ENCODE peak calls at places on chromosomes 13 and 19, in seven cellular contexts. E is hepatic stellate cell; L is CD4-positive, alpha-beta T cell; F is stimulated activated CD4-positive, alpha-beta T cell treated with anti-CD3 and anti-CD28 coated beads, Interleukin-15, amount 100 ng/mL, for 48 hours; X is lung; D is neural crest cell; W is mesendoderm. R is an unnamed sample.

GRCh38 chr19:17125052-17125727 is 49.6 kb downstream of the MYO9B start:
- DNase-seq in W (no peak), L (no peak), E (peak; percentile 61), F (no peak), X (no peak), D (no peak), R (no peak)

GRCh38 chr13:46388308-46388707 is 1.3 kb upstream of the RUBCNL start:
- DNase-seq in X (no peak), L (no peak), D (no peak), E (no peak), F (no peak), W (no peak), R (no peak)

GRCh38 chr19:21398851-21399250 is 1.9 kb downstream of the ZNF493 start:
- DNase-seq in W (no peak), F (no peak), X (no peak), D (no peak), E (no peak), L (no peak), R (no peak)

GRCh38 chr13:112995395-112996091 is 26.5 kb downstream of the MCF2L start:
- DNase-seq in F (no peak), D (no peak), W (no peak), X (no peak), E (no peak), L (no peak), R (no peak)

GRCh38 chr13:45961468-45961867 is 91.1 kb downstream of the ZC3H13 start:
- DNase-seq in F (no peak), E (no peak), D (no peak), L (no peak), W (no peak), X (no peak), R (no peak)

GRCh38 chr13:94217370-94217769 is 262.1 kb downstream of the DCT start:
- DNase-seq in E (no peak), D (no peak), X (no peak), L (no peak), W (no peak), F (no peak), R (no peak)

GRCh38 chr19:44623080-44623479 is 9.7 kb downstream of the IGSF23 start:
- DNase-seq in X (no peak), E (peak; percentile 77), F (no peak), L (no peak), D (no peak), W (peak; percentile 42), R (no peak)

GRCh38 chr19:56637976-56638555 is 4.9 kb upstream of the SMIM17 start:
- DNase-seq in F (peak; percentile 18), D (peak; percentile 46), X (peak; percentile 43), L (no peak), W (peak; percentile 93), E (peak; percentile 31), R (peak; percentile 82)

GRCh38 chr19:8352134-8352827 is 9.2 kb upstream of the KANK3 start:
- DNase-seq in E (peak; percentile 57), L (no peak), W (peak; percentile 45), F (no peak), X (no peak), D (no peak), R (no peak)

GRCh38 chr13:73416093-73416492 is 357.3 kb downstream of the KLF5 start:
- DNase-seq in L (no peak), D (no peak), F (no peak), X (no peak), E (no peak), W (peak; percentile 40), R (no peak)

GRCh38 chr13:40047322-40047771 is 391.9 kb downstream of the COG6 start:
- DNase-seq in D (no peak), X (no peak), E (no peak), L (no peak), W (no peak), F (no peak), R (no peak)

GRCh38 chr19:14561832-14562351 is 10.0 kb downstream of the NDUFB7 start:
- DNase-seq in E (peak; percentile 59), F (no peak), L (no peak), W (peak; percentile 53), D (no peak), X (no peak), R (no peak)

GRCh38 chr19:41997851-41998229 is 3.8 kb upstream of the ATP1A3 start:
- DNase-seq in X (no peak), W (no peak), F (no peak), L (no peak), E (no peak), D (no peak), R (no peak)

GRCh38 chr19:41696402-41697197 is 8.5 kb upstream of the CEACAM7 start:
- DNase-seq in L (no peak), W (no peak), E (no peak), D (no peak), F (no peak), X (no peak), R (peak; percentile 21)

GRCh38 chr19:44003461-44004134 is 841 bp downstream of the ZNF230 start:
- DNase-seq in W (no peak), X (no peak), D (no peak), F (no peak), L (no peak), E (peak; percentile 6), R (no peak)

GRCh38 chr13:35736876-35737275 is 260.4 kb upstream of the MAB21L1 start:
- DNase-seq in E (no peak), L (no peak), W (no peak), F (no peak), X (no peak), D (no peak), R (no peak)

GRCh38 chr13:91986771-91987515 is 588.5 kb downstream of the GPC5 start:
- DNase-seq in W (peak; percentile 8), E (no peak), L (no peak), X (no peak), F (no peak), D (no peak), R (no peak)

GRCh38 chr13:110912651-110913051 is 2.2 kb downstream of the ANKRD10 start:
- DNase-seq in E (peak; percentile 26), W (peak; percentile 22), D (no peak), F (no peak), L (no peak), X (no peak), R (no peak)

GRCh38 chr13:26888632-26889031 is 128.0 kb upstream of the GPR12 start:
- DNase-seq in E (no peak), W (no peak), D (no peak), L (no peak), F (no peak), X (no peak), R (no peak)

GRCh38 chr13:95356916-95357315 is 55.7 kb upstream of the ABCC4 start:
- DNase-seq in L (no peak), D (no peak), W (no peak), F (no peak), E (no peak), X (no peak), R (peak; percentile 58)

GRCh38 chr19:8615813-8616596 is 5.5 kb upstream of the ADAMTS10 start:
- DNase-seq in X (peak; percentile 48), D (peak; percentile 75), F (peak; percentile 37), E (peak; percentile 77), L (peak; percentile 49), W (peak; percentile 66), R (peak; percentile 42)

GRCh38 chr19:23771761-23772667 is 13.3 kb upstream of the ZNF681 start:
- DNase-seq in X (no peak), E (no peak), F (no peak), W (no peak), D (no peak), L (no peak), R (no peak)

GRCh38 chr13:32205426-32206096 is 109.6 kb downstream of the ZAR1L start:
- DNase-seq in W (peak; percentile 18), D (no peak), F (no peak), X (no peak), E (no peak), L (no peak), R (peak; percentile 13)

GRCh38 chr13:41909524-41909923 is 51.4 kb downstream of the VWA8 start:
- DNase-seq in D (no peak), F (no peak), E (no peak), X (no peak), W (no peak), L (no peak), R (no peak)

GRCh38 chr13:111539791-111540446 is 219.5 kb downstream of the TEX29 start:
- DNase-seq in E (no peak), L (no peak), F (no peak), D (no peak), X (no peak), W (no peak), R (no peak)

GRCh38 chr19:33232656-33233055 is 7.0 kb upstream of the SLC7A10 start:
- DNase-seq in D (no peak), E (no peak), X (no peak), L (no peak), W (no peak), F (no peak), R (no peak)

GRCh38 chr19:10416380-10417257 is 3.7 kb upstream of the PDE4A start:
- DNase-seq in L (peak; percentile 94), F (peak; percentile 93), D (peak; percentile 87), E (peak; percentile 95), W (peak; percentile 93), X (peak; percentile 82), R (peak; percentile 86)

GRCh38 chr13:101325423-101325822 is 90.9 kb downstream of the NALCN start:
- DNase-seq in E (no peak), L (no peak), F (no peak), X (no peak), D (no peak), W (no peak), R (no peak)

GRCh38 chr19:44623626-44624025 is 10.3 kb downstream of the IGSF23 start:
- DNase-seq in W (no peak), X (no peak), F (no peak), D (no peak), L (no peak), E (no peak), R (no peak)

GRCh38 chr13:46232281-46232680 is 20.6 kb downstream of the LRRC63 start:
- DNase-seq in W (no peak), X (no peak), L (no peak), E (no peak), D (no peak), F (no peak), R (no peak)

GRCh38 chr19:35556846-35557538 is 6.5 kb downstream of the ATP4A start:
- DNase-seq in E (no peak), F (no peak), D (no peak), L (no peak), X (no peak), W (no peak), R (no peak)

GRCh38 chr19:9622531-9622930 is 1.5 kb upstream of the ZNF561 start:
- DNase-seq in W (no peak), F (no peak), L (no peak), E (no peak), D (no peak), X (no peak), R (no peak)

GRCh38 chr19:1170938-1171754 is 2.9 kb downstream of the SBNO2 start:
- DNase-seq in L (no peak), X (no peak), E (no peak), D (no peak), F (no peak), W (no peak), R (no peak)

GRCh38 chr19:21835810-21836444 is at the start of gene ZNF43:
- DNase-seq in X (peak; percentile 97), L (peak; percentile 89), E (peak; percentile 84), F (peak; percentile 91), W (peak; percentile 99), D (peak; percentile 83), R (peak; percentile 98)

GRCh38 chr13:101736551-101736950 is 284.1 kb downstream of the ITGBL1 start:
- DNase-seq in D (no peak), E (no peak), L (no peak), F (no peak), W (peak; percentile 36), X (no peak), R (no peak)

GRCh38 chr19:50651174-50651573 is 1.9 kb downstream of the C19orf81 start:
- DNase-seq in W (no peak), E (no peak), F (no peak), L (no peak), D (no peak), X (no peak), R (no peak)

R was measured in mucosa of gallbladder.